ENCODE peak calls at places on chromosomes 2 and 18, in six cellular contexts. R, H, Z, W, E and C are unnamed samples.

GRCh38 chr2:171260471-171261424 is 100.1 kb upstream of the TLK1 start:
- DNase-seq in R (no peak), H (no peak), Z (no peak), W (no peak), E (no peak), C (peak)

GRCh38 chr2:32136097-32136496 is 29.6 kb upstream of the SLC30A6 start:
- DNase-seq in R (peak), H (no peak), Z (no peak), W (no peak), E (no peak), C (no peak)

GRCh38 chr2:63344575-63345284 is 243.5 kb downstream of the WDPCP start:
- DNase-seq in R (no peak), H (no peak), Z (no peak), W (no peak), E (no peak), C (peak)

GRCh38 chr2:217045725-217046475 is 186.0 kb upstream of the TNP1 start:
- DNase-seq in R (peak), H (no peak), Z (no peak), W (no peak), E (no peak), C (no peak)

GRCh38 chr2:32738939-32739338 is 111.1 kb downstream of the TTC27 start:
- DNase-seq in R (peak), H (no peak), Z (no peak), W (no peak), E (no peak), C (no peak)

GRCh38 chr2:222769941-222770340 is 90.9 kb upstream of the ACSL3 start:
- DNase-seq in R (no peak), H (no peak), Z (no peak), W (no peak), E (no peak), C (no peak)

GRCh38 chr2:120299561-120299960 is 46.4 kb upstream of the INHBB start:
- DNase-seq in R (peak), H (no peak), Z (no peak), W (no peak), E (no peak), C (no peak)

GRCh38 chr2:220241423-220241822 is 614.0 kb downstream of the SLC4A3 start:
- DNase-seq in R (no peak), H (no peak), Z (no peak), W (no peak), E (no peak), C (no peak)

GRCh38 chr18:11154369-11154982 is 5.1 kb upstream of the PIEZO2 start:
- DNase-seq in R (peak), H (no peak), Z (no peak), W (no peak), E (no peak), C (peak)

GRCh38 chr2:5433855-5434254 is 258.3 kb upstream of the SOX11 start:
- DNase-seq in R (no peak), H (no peak), Z (no peak), W (no peak), E (no peak), C (no peak)

GRCh38 chr2:2842466-2842865 is 511.4 kb upstream of the MYT1L start:
- DNase-seq in R (no peak), H (no peak), Z (no peak), W (no peak), E (no peak), C (no peak)

GRCh38 chr2:99420751-99421299 is 69.0 kb downstream of the REV1 start:
- DNase-seq in R (peak), H (no peak), Z (no peak), W (no peak), E (no peak), C (no peak)

GRCh38 chr2:127622561-127623387 is 23.2 kb upstream of the GPR17 start:
- DNase-seq in R (no peak), H (no peak), Z (peak), W (peak), E (no peak), C (no peak)

GRCh38 chr2:73983322-73984202 is 1.1 kb upstream of the TET3 start:
- DNase-seq in R (no peak), H (no peak), Z (peak), W (peak), E (no peak), C (peak)

GRCh38 chr18:22279741-22280452 is 110.5 kb downstream of the GATA6 start:
- DNase-seq in R (peak), H (no peak), Z (no peak), W (no peak), E (no peak), C (no peak)

GRCh38 chr18:73087291-73087977 is 219.6 kb upstream of the NETO1 start:
- DNase-seq in R (no peak), H (no peak), Z (no peak), W (no peak), E (no peak), C (no peak)

GRCh38 chr2:239249781-239250180 is 151.0 kb downstream of the HDAC4 start:
- DNase-seq in R (peak), H (peak), Z (peak), W (peak), E (peak), C (no peak)

GRCh38 chr2:100630473-100630977 is 67.7 kb downstream of the PDCL3 start:
- DNase-seq in R (no peak), H (no peak), Z (no peak), W (no peak), E (no peak), C (no peak)

GRCh38 chr2:32805104-32806095 is 141.4 kb upstream of the LTBP1 start:
- DNase-seq in R (peak), H (no peak), Z (no peak), W (no peak), E (no peak), C (no peak)

GRCh38 chr18:49668583-49669290 is 106.9 kb downstream of the LIPG start:
- DNase-seq in R (no peak), H (peak), Z (peak), W (no peak), E (peak), C (no peak)

GRCh38 chr2:86174445-86174844 is 20.8 kb downstream of the IMMT start:
- DNase-seq in R (no peak), H (no peak), Z (no peak), W (no peak), E (no peak), C (no peak)

GRCh38 chr2:171726841-171727460 is 39.7 kb downstream of the DYNC1I2 start:
- DNase-seq in R (peak), H (no peak), Z (no peak), W (no peak), E (no peak), C (no peak)

GRCh38 chr2:72914226-72915075 is 2.9 kb upstream of the EMX1 start:
- DNase-seq in R (no peak), H (no peak), Z (no peak), W (no peak), E (no peak), C (no peak)

GRCh38 chr2:98454500-98455235 is 10.0 kb downstream of the INPP4A start:
- DNase-seq in R (peak), H (no peak), Z (no peak), W (no peak), E (no peak), C (no peak)

GRCh38 chr18:68769423-68769822 is 28.5 kb upstream of the CCDC102B start:
- DNase-seq in R (no peak), H (no peak), Z (no peak), W (no peak), E (no peak), C (no peak)

GRCh38 chr2:241686322-241686648 is 330 bp downstream of the DTYMK start:
- DNase-seq in R (no peak), H (no peak), Z (no peak), W (no peak), E (no peak), C (no peak)

GRCh38 chr2:169978402-169979017 is 151.3 kb downstream of the UBR3 start:
- DNase-seq in R (no peak), H (no peak), Z (no peak), W (no peak), E (no peak), C (no peak)

GRCh38 chr18:45723921-45724320 is at the start of gene SLC14A1:
- DNase-seq in R (no peak), H (no peak), Z (no peak), W (no peak), E (no peak), C (no peak)

GRCh38 chr2:75846683-75847190 is 136.0 kb upstream of the GCFC2 start:
- DNase-seq in R (no peak), H (no peak), Z (no peak), W (no peak), E (no peak), C (no peak)

GRCh38 chr2:74894261-74895030 is 60.5 kb downstream of the HK2 start:
- DNase-seq in R (peak), H (no peak), Z (no peak), W (no peak), E (no peak), C (no peak)

GRCh38 chr18:2982452-2983172 is 30.3 kb downstream of the LPIN2 start:
- DNase-seq in R (no peak), H (no peak), Z (peak), W (no peak), E (no peak), C (no peak)
- H3K4me3 ChIP-seq in R (no peak), H (peak), Z (no peak), W (peak), E (peak), C (peak)

GRCh38 chr2:183348492-183348891 is 224.2 kb downstream of the NUP35 start:
- DNase-seq in R (no peak), H (no peak), Z (no peak), W (no peak), E (no peak), C (peak)
- TF ChIP-seq CTCF in R (no peak), H (no peak), Z (no peak), W (no peak), E (no peak), C (peak)

DNA sequence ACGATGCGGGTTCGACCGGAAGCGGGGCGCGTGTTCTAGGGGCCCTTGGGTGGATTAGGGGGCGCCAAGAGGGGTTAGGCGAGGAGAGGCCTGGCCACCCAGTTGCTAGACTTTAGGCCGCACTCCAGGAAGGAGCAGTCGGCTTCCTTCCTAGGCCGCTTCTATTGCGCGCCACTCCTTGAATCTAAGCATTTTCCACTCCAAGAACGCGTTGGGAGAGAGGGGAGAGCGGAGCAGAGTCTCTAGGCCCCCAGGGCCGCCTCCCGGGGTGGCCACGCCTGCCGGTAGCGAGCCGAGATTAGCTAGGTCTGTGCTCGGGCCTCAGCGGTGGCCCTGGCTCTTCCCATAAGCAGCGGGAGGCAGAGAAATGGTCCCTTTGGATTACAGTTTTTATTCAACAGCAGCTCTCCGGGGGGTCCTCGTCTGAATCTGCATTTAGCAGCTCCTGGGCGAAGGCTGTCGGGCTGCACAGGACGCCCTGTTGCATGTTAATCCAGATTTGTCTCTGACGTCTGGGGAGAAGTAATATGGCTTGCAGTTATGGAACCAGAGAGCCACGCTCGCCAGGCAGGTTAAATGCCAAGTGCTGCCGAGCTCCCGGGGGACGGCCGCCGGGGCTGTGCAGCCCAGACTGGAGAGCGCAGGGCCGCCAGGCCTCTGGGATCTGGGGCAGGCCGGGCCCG is 11.4 kb downstream of the MEIS1 start:
- DNase-seq in R (no peak), H (peak), Z (no peak), W (peak), E (peak), C (no peak)
- H3K4me3 ChIP-seq in R (peak), H (peak), Z (peak), W (peak), E (peak), C (no peak)

GRCh38 chr2:232315923-232316299 is 62.6 kb upstream of the ALPP start:
- DNase-seq in R (no peak), H (no peak), Z (no peak), W (no peak), E (no peak), C (no peak)

GRCh38 chr2:232316382-232317190 is 62.0 kb upstream of the ALPP start:
- DNase-seq in R (no peak), H (no peak), Z (no peak), W (no peak), E (no peak), C (no peak)

GRCh38 chr2:232319117-232320037 is 59.2 kb upstream of the ALPP start:
- DNase-seq in R (no peak), H (no peak), Z (no peak), W (no peak), E (no peak), C (no peak)

GRCh38 chr2:232318175-232318855 is 60.2 kb upstream of the ALPP start:
- DNase-seq in R (no peak), H (no peak), Z (peak), W (no peak), E (no peak), C (no peak)

GRCh38 chr2:232315049-232315922 is 63.3 kb upstream of the ALPP start:
- DNase-seq in R (peak), H (peak), Z (peak), W (peak), E (peak), C (peak)
- TF ChIP-seq CTCF in R (no peak), H (no peak), Z (no peak), W (peak), E (peak), C (peak)

GRCh38 chr2:25197336-25198208 is 29.2 kb upstream of the POMC start:
- DNase-seq in R (peak), H (no peak), Z (no peak), W (no peak), E (no peak), C (no peak)
- H3K4me3 ChIP-seq in R (no peak), H (no peak), Z (no peak), W (no peak), E (no peak), C (no peak)

GRCh38 chr18:79962835-79963657 is 1.4 kb upstream of the HSBP1L1 start:
- DNase-seq in R (no peak), H (no peak), Z (no peak), W (no peak), E (no peak), C (peak)
- TF ChIP-seq CTCF in R (no peak), H (no peak), Z (no peak), W (no peak), E (no peak), C (peak)

DNA sequence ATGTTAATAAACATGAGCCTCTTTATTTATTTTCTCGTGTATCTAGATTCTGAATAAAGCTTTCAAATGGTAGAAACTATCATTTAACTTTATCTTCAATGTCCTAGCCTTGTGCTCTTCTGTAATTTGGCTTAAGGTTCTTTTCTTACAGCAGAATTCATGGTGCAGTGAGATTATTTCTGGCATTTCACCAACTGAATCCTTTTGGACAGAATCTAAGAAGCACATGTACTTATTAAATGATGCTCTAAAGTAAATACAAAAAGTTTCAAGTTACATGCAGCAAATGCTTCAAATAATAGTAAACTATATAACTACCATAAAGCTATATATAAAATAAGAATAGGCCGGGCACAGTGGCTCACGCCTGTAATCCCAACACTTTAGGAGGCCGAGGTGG is 65.9 kb downstream of the AP1S3 start:
- DNase-seq in R (peak), H (no peak), Z (no peak), W (no peak), E (no peak), C (no peak)
- H3K4me3 ChIP-seq in R (no peak), H (no peak), Z (no peak), W (no peak), E (no peak), C (no peak)